ENCODE peak calls at places on chromosomes 1 and 21, in seven cellular contexts. T, L, R, P, Y, B and C are unnamed samples.

GRCh38 chr21:29342394-29342957 is 43.8 kb downstream of the BACH1 start:
- DNase-seq in L (no peak), Y (peak; percentile 57), T (peak; percentile 83), P (peak; percentile 72), B (no peak), R (peak; percentile 92), C (peak; percentile 15)

GRCh38 chr1:219422811-219423598 is 189.9 kb downstream of the ZC3H11B start:
- DNase-seq in T (peak; percentile 44), Y (no peak), P (no peak), B (no peak), R (no peak), L (no peak), C (no peak)

GRCh38 chr1:95990033-95990432 is 731.6 kb upstream of the PTBP2 start:
- DNase-seq in B (no peak), Y (no peak), L (no peak), R (no peak), T (no peak), P (no peak), C (no peak)

GRCh38 chr21:42245348-42246185 is 26.6 kb downstream of the ABCG1 start:
- DNase-seq in Y (no peak), T (no peak), B (no peak), L (no peak), P (no peak), R (no peak), C (no peak)

GRCh38 chr1:223189903-223190724 is 47.1 kb upstream of the TLR5 start:
- DNase-seq in L (no peak), B (no peak), R (no peak), T (peak; percentile 93), Y (peak; percentile 77), P (no peak), C (no peak)

GRCh38 chr1:17485280-17485679 is 45.8 kb upstream of the RCC2 start:
- DNase-seq in Y (peak; percentile 5), B (no peak), P (no peak), L (peak; percentile 35), T (no peak), R (no peak), C (no peak)

GRCh38 chr1:234730542-234731370 is 120.8 kb upstream of the IRF2BP2 start:
- DNase-seq in T (peak; percentile 89), L (no peak), Y (peak; percentile 52), B (no peak), R (no peak), P (no peak), C (no peak)

GRCh38 chr1:51990478-51990965 is at the start of gene RAB3B:
- DNase-seq in T (peak; percentile 45), L (peak; percentile 90), R (no peak), Y (peak; percentile 81), P (no peak), B (peak; percentile 79), C (no peak)

GRCh38 chr1:204945565-204945977 is 74.9 kb downstream of the NFASC start:
- DNase-seq in R (no peak), L (no peak), T (no peak), B (no peak), Y (no peak), P (no peak), C (no peak)

GRCh38 chr21:44399955-44400790 is 46.8 kb downstream of the TRPM2 start:
- DNase-seq in P (no peak), L (no peak), Y (no peak), T (no peak), B (no peak), R (peak; percentile 68), C (no peak)

GRCh38 chr1:84585803-84586202 is 11.6 kb upstream of the CTBS start:
- DNase-seq in L (no peak), T (no peak), P (no peak), Y (no peak), B (no peak), R (no peak), C (no peak)

GRCh38 chr1:170012920-170013319 is 61.6 kb downstream of the KIFAP3 start:
- DNase-seq in P (no peak), Y (no peak), B (no peak), T (no peak), L (no peak), R (no peak), C (no peak)

GRCh38 chr1:180252638-180253536 is 22.8 kb downstream of the LHX4 start:
- DNase-seq in R (peak; percentile 92), L (peak; percentile 80), B (peak; percentile 72), P (peak; percentile 33), Y (peak; percentile 74), T (peak; percentile 59), C (peak; percentile 79)

GRCh38 chr1:37732111-37732780 is 32.7 kb downstream of the EPHA10 start:
- DNase-seq in L (peak; percentile 73), P (no peak), R (peak; percentile 65), Y (no peak), T (no peak), B (no peak), C (no peak)

GRCh38 chr1:46659307-46659870 is 8.8 kb downstream of the ATPAF1 start:
- DNase-seq in T (no peak), P (no peak), L (no peak), R (no peak), Y (no peak), B (no peak), C (no peak)

GRCh38 chr1:3207217-3207848 is 138.3 kb downstream of the PRDM16 start:
- DNase-seq in L (no peak), T (no peak), Y (no peak), P (no peak), R (no peak), B (no peak), C (no peak)

GRCh38 chr1:169859001-169859400 is 34.7 kb downstream of the SCYL3 start:
- DNase-seq in T (peak; percentile 17), B (no peak), L (no peak), Y (no peak), R (no peak), P (no peak), C (no peak)

GRCh38 chr1:82486969-82487368 is 686.2 kb downstream of the ADGRL2 start:
- DNase-seq in Y (no peak), L (no peak), R (no peak), P (no peak), B (no peak), T (no peak), C (no peak)

GRCh38 chr1:243926803-243927245 is 76.8 kb upstream of the AKT3 start:
- DNase-seq in T (no peak), R (no peak), L (no peak), B (no peak), Y (no peak), P (peak; percentile 65), C (no peak)

GRCh38 chr1:59484090-59484489 is 187.2 kb downstream of the FGGY start:
- DNase-seq in L (no peak), R (no peak), B (no peak), P (peak; percentile 81), T (no peak), Y (no peak), C (no peak)

GRCh38 chr1:93615201-93616150 is 66.2 kb downstream of the BCAR3 start:
- DNase-seq in Y (peak; percentile 77), T (peak; percentile 72), R (no peak), B (no peak), P (peak; percentile 53), L (no peak), C (no peak)

GRCh38 chr1:153922076-153922837 is 515 bp downstream of the GATAD2B start:
- DNase-seq in B (peak; percentile 84), R (peak; percentile 91), L (peak; percentile 90), T (peak; percentile 74), Y (peak; percentile 59), P (no peak), C (no peak)

GRCh38 chr1:38084700-38085099 is 38.1 kb upstream of the POU3F1 start:
- DNase-seq in Y (no peak), R (no peak), T (no peak), P (no peak), L (no peak), B (peak; percentile 67), C (no peak)

GRCh38 chr1:51719146-51719545 is 102.3 kb downstream of the OSBPL9 start:
- DNase-seq in Y (no peak), T (no peak), L (no peak), B (no peak), P (no peak), R (no peak), C (no peak)

GRCh38 chr21:41953831-41954653 is at the start of gene C2CD2:
- DNase-seq in L (peak; percentile 69), R (no peak), Y (peak; percentile 12), P (peak; percentile 42), T (peak; percentile 22), B (peak; percentile 27), C (no peak)

GRCh38 chr1:78619803-78620579 is at the start of gene IFI44L:
- DNase-seq in B (no peak), R (peak; percentile 82), L (no peak), T (peak; percentile 51), Y (peak; percentile 64), P (peak; percentile 24), C (peak; percentile 19)

GRCh38 chr1:64983110-64983509 is 16.8 kb upstream of the JAK1 start:
- DNase-seq in B (no peak), P (no peak), L (peak; percentile 78), R (no peak), T (no peak), Y (no peak), C (no peak)

GRCh38 chr1:225341642-225342041 is 86.2 kb downstream of the LBR start:
- DNase-seq in R (no peak), Y (no peak), B (no peak), T (no peak), L (no peak), P (no peak), C (no peak)

GRCh38 chr1:214640431-214641213 is 37.6 kb downstream of the CENPF start:
- DNase-seq in L (no peak), Y (no peak), T (peak; percentile 83), R (no peak), P (no peak), B (no peak), C (no peak)

GRCh38 chr21:27693376-27693775 is 726.5 kb upstream of the ADAMTS5 start:
- DNase-seq in B (no peak), R (no peak), Y (no peak), T (no peak), L (no peak), P (no peak), C (no peak)